ENCODE peak calls at places on chromosomes 13 and 19, in nine cellular contexts. B, Q, E, C, S, W, T, Y and Z are unnamed samples.

GRCh38 chr19:1210227-1210538 is 4.6 kb downstream of the STK11 start:
- DNase-seq in C (no peak), Y (no peak), B (no peak), W (no peak), E (no peak), T (no peak), Q (no peak), S (no peak), Z (peak)

GRCh38 chr19:48625891-48626327 is 6.6 kb downstream of the SPHK2 start:
- DNase-seq in T (no peak), Y (no peak), Q (no peak), E (no peak), B (peak), S (no peak), C (no peak), W (no peak), Z (no peak)

GRCh38 chr19:4444765-4445741 is 12.5 kb downstream of the UBXN6 start:
- DNase-seq in S (no peak), Y (no peak), Q (no peak), E (no peak), W (no peak), T (no peak), C (no peak), B (no peak), Z (no peak)

GRCh38 chr19:56107626-56108351 is 13.3 kb downstream of the ZNF787 start:
- DNase-seq in Q (no peak), T (no peak), W (no peak), Y (no peak), B (peak), S (no peak), E (no peak), C (no peak), Z (no peak)

GRCh38 chr13:97127842-97128241 is 94.3 kb upstream of the MBNL2 start:
- DNase-seq in C (peak), Q (no peak), B (no peak), Y (no peak), S (no peak), E (no peak), W (no peak), T (no peak), Z (no peak)

GRCh38 chr19:23263870-23264590 is 13.8 kb upstream of the ZNF724 start:
- DNase-seq in E (no peak), Y (no peak), S (peak), B (no peak), C (no peak), T (no peak), W (no peak), Q (no peak), Z (no peak)

GRCh38 chr13:37695200-37695599 is 96.6 kb upstream of the POSTN start:
- DNase-seq in S (no peak), Y (no peak), Q (no peak), B (no peak), E (no peak), C (peak), T (no peak), W (no peak), Z (no peak)

GRCh38 chr13:33785384-33785783 is 32.6 kb upstream of the RFC3 start:
- DNase-seq in W (no peak), T (no peak), Y (no peak), E (no peak), B (no peak), Q (no peak), C (peak), S (no peak), Z (no peak)

GRCh38 chr19:13693933-13694332 is 70.4 kb upstream of the MRI1 start:
- DNase-seq in T (no peak), S (no peak), Y (no peak), C (no peak), E (no peak), B (no peak), W (no peak), Q (peak), Z (no peak)

GRCh38 chr19:46746281-46746965 is at the start of gene STRN4:
- DNase-seq in Y (no peak), C (peak), E (peak), W (peak), T (peak), Q (peak), B (peak), S (peak), Z (no peak)

GRCh38 chr19:539429-540030 is 4.3 kb upstream of the GZMM start:
- DNase-seq in B (no peak), E (no peak), Y (no peak), S (no peak), C (no peak), Q (no peak), T (no peak), W (no peak), Z (no peak)

GRCh38 chr13:47114030-47114429 is 217.2 kb upstream of the HTR2A start:
- DNase-seq in B (no peak), C (no peak), W (no peak), Q (peak), T (no peak), Y (no peak), E (no peak), S (peak), Z (no peak)

GRCh38 chr13:40315416-40316064 is 350.9 kb downstream of the FOXO1 start:
- DNase-seq in Y (no peak), T (no peak), S (no peak), Q (no peak), C (peak), E (no peak), B (no peak), W (peak), Z (no peak)

GRCh38 chr13:101026736-101027398 is 352.3 kb upstream of the TMTC4 start:
- DNase-seq in E (no peak), W (no peak), C (no peak), Y (no peak), Q (no peak), S (no peak), B (no peak), T (no peak), Z (no peak)

GRCh38 chr13:30133976-30134375 is 173.4 kb downstream of the KATNAL1 start:
- DNase-seq in T (no peak), B (no peak), W (no peak), E (no peak), C (no peak), S (peak), Y (no peak), Q (no peak), Z (no peak)
- H3K27ac ChIP-seq in T (no peak), B (peak), W (no peak), E (no peak), C (no peak), S (no peak), Y (no peak), Q (no peak), Z (peak)

DNA sequence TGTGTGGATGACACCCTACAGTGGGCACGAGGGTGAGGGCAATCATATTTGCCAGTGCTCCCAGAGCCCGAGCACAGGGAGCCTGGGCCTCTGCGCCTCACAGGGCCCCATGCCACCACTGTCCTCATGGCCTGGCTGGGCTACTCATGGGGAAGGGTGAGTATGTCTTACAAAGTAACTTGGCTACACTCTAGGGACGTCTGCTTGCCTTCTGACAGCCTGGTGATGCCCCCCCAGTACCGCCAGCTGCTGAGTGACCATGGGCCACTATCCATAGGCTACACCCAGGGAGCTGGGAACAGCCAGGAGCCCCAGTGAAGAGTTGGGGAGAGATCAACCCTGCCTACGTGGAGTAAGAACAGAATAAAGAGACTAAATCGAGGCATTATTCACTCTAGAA is 78.8 kb downstream of the SERP2 start:
- DNase-seq in E (no peak), B (no peak), S (no peak), Y (no peak), C (no peak), Q (no peak), W (no peak), T (no peak), Z (no peak)
- H3K27ac ChIP-seq in E (no peak), B (no peak), S (no peak), Y (no peak), C (no peak), Q (no peak), W (no peak), T (no peak), Z (no peak)

DNA sequence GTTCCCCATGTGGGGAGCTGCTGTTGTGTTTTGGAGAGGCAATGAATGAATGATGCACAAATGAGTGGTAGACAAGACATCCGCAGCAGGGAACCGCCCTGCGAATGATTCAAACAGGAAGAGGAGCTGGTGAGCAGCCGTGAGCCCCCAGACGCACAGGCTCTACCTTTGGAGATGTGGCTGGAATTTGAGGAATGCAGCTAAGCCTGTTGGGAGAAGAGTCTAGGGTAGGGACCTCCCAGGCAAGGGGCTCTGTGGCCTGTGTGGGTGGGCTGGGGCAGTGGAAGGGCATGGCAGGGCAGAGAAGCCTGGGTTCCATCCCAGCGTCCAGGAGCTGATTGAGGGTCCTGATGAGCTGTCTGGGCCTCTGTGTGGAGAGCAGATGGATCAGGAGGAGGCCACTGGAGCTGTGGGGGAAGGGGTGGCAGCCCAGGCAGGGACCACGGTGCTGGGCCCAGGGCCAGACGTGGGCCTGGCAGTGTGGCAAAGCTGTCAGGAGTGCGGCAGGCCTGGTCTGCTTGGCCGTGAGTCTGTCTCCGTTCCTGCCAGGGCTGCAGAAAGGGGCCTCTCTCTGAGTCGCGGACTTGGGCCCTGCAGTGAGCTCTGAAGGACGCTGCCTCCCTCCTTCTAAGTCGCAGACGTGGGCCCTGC is 41.8 kb upstream of the DCUN1D2 start:
- DNase-seq in C (peak), Y (no peak), W (no peak), E (peak), Q (no peak), B (no peak), T (peak), S (no peak), Z (peak)
- H3K27ac ChIP-seq in C (no peak), Y (no peak), W (no peak), E (peak), Q (no peak), B (no peak), T (no peak), S (no peak), Z (no peak)

GRCh38 chr19:29672933-29673336 is 7.7 kb downstream of the PLEKHF1 start:
- DNase-seq in S (no peak), W (peak), E (no peak), B (peak), Q (no peak), T (no peak), Y (no peak), C (no peak), Z (no peak)
- H3K27ac ChIP-seq in S (no peak), W (peak), E (no peak), B (no peak), Q (no peak), T (no peak), Y (no peak), C (no peak), Z (peak)